ENCODE peak calls at places on chromosomes 5 and 9, in seven cellular contexts. B is lower lobe of right lung, J is body of pancreas, N is heart left ventricle, I is H9, A is endothelial cell of umbilical vein, H is A549. E is an unnamed sample. For H3K4me1, the result is how much of the 10 kb centered on the place peaks cover.

GRCh38 chr9:117782931-117783788 is 79.0 kb downstream of the TLR4 start:
- DNase-seq in B (peak), J (peak), N (peak), I (peak), A (peak), H (peak), E (peak)

GRCh38 chr5:150428106-150428876 is 15.6 kb upstream of the CD74 start:
- DNase-seq in B (no peak), J (peak), N (peak), I (no peak), A (peak), H (no peak), E (peak)

GRCh38 chr9:135334953-135335460 is 144.6 kb upstream of the PPP1R26 start:
- DNase-seq in B (peak), J (peak), N (peak), I (no peak), A (no peak), H (no peak), E (no peak)

GRCh38 chr5:95846554-95847260 is 24.2 kb upstream of the GLRX start:
- DNase-seq in B (no peak), J (peak), N (no peak), I (peak), A (peak), H (peak), E (no peak)

GRCh38 chr5:37722236-37723146 is 117.3 kb downstream of the GDNF start:
- DNase-seq in B (no peak), J (no peak), N (no peak), I (no peak), A (peak), H (peak), E (no peak)

GRCh38 chr5:60447488-60447920 is 252.5 kb downstream of the DEPDC1B start:
- DNase-seq in B (no peak), J (no peak), N (no peak), I (no peak), A (peak), H (no peak), E (no peak)

GRCh38 chr9:89137548-89138462 is 40.8 kb downstream of the SHC3 start:
- DNase-seq in B (no peak), J (peak), N (no peak), I (no peak), A (peak), H (peak), E (peak)

GRCh38 chr9:124498040-124498439 is 9.2 kb downstream of the NR5A1 start:
- DNase-seq in B (no peak), J (no peak), N (no peak), I (no peak), A (no peak), H (no peak), E (no peak)

GRCh38 chr5:67748165-67748690 is 467.3 kb upstream of the PIK3R1 start:
- DNase-seq in B (no peak), J (no peak), N (no peak), I (no peak), A (no peak), H (no peak), E (no peak)

GRCh38 chr5:39216621-39217020 is 2.7 kb downstream of the FYB1 start:
- DNase-seq in B (no peak), J (no peak), N (no peak), I (no peak), A (no peak), H (no peak), E (no peak)

GRCh38 chr5:131999991-132000490 is 11.4 kb downstream of the ACSL6 start:
- DNase-seq in B (peak), J (no peak), N (no peak), I (no peak), A (no peak), H (no peak), E (no peak)

GRCh38 chr5:161230222-161230621 is 316.3 kb downstream of the GABRB2 start:
- DNase-seq in B (no peak), J (peak), N (no peak), I (peak), A (no peak), H (no peak), E (no peak)

GRCh38 chr9:133629221-133630110 is 6.7 kb upstream of the DBH start:
- DNase-seq in B (no peak), J (no peak), N (no peak), I (no peak), A (no peak), H (no peak), E (no peak)

GRCh38 chr9:89477811-89478583 is 19.9 kb downstream of the SEMA4D start:
- DNase-seq in B (no peak), J (no peak), N (peak), I (no peak), A (peak), H (no peak), E (no peak)

GRCh38 chr9:126842977-126843799 is 17.3 kb upstream of the ZBTB34 start:
- DNase-seq in B (no peak), J (no peak), N (no peak), I (no peak), A (peak), H (no peak), E (no peak)

GRCh38 chr9:90344013-90344412 is 298.6 kb downstream of the DIRAS2 start:
- DNase-seq in B (no peak), J (no peak), N (no peak), I (no peak), A (no peak), H (no peak), E (no peak)

GRCh38 chr9:94869415-94869838 is 142.9 kb downstream of the AOPEP start:
- DNase-seq in B (no peak), J (no peak), N (no peak), I (no peak), A (peak), H (no peak), E (no peak)

GRCh38 chr5:132776077-132776931 is 735 bp downstream of the SEPTIN8 start:
- DNase-seq in B (no peak), J (peak), N (no peak), I (peak), A (peak), H (peak), E (no peak)

DNA sequence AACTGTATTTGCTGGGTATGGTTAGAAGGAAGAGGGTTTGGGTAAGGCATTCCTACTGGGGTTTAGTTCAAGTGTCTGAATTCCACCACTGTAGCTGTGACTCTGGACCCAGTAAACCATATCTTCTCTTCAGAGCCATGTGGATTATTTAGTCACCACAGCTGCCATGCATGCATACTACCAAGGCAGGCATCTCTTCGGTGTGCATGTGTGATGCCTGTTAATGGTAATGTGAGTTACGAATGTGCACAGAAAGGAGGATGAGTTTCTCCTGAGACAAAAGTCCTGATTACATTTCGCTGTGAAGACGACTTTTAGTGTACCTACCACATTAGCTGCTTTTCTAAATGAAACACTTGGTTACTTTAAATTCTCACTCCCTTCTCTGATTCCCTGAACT is 9.3 kb downstream of the PBX3 start:
- DNase-seq in B (no peak), J (no peak), N (no peak), I (no peak), A (no peak), H (no peak), E (no peak)
- H3K4me1 ChIP-seq in B (under half), J (under half), N (under half), I (under half), A (under half), H (under half), E (under half)

DNA sequence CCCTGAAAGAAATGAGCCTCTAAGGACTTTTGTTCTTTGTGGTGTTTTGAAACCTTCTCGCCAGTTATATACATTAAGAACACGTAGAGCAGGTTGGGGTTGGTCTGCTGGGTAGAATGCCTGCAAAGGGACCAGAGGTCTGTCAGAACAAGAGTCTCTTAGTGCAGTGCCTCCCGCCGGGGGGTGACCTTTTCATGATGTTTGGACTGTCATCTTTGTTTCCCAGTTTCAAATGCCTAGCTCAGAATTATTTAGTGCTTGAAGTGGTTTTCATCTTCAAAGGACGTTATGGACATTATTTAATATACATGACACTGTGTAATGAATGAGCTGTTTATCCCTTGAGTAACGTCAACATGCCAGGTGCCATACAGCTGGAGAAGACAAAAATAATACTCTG is 17.0 kb downstream of the TRIO start:
- DNase-seq in B (no peak), J (no peak), N (no peak), I (no peak), A (no peak), H (no peak), E (no peak)
- H3K4me1 ChIP-seq in B (under half), J (under half), N (under half), I (under half), A (under half), H (half or more), E (under half)

DNA sequence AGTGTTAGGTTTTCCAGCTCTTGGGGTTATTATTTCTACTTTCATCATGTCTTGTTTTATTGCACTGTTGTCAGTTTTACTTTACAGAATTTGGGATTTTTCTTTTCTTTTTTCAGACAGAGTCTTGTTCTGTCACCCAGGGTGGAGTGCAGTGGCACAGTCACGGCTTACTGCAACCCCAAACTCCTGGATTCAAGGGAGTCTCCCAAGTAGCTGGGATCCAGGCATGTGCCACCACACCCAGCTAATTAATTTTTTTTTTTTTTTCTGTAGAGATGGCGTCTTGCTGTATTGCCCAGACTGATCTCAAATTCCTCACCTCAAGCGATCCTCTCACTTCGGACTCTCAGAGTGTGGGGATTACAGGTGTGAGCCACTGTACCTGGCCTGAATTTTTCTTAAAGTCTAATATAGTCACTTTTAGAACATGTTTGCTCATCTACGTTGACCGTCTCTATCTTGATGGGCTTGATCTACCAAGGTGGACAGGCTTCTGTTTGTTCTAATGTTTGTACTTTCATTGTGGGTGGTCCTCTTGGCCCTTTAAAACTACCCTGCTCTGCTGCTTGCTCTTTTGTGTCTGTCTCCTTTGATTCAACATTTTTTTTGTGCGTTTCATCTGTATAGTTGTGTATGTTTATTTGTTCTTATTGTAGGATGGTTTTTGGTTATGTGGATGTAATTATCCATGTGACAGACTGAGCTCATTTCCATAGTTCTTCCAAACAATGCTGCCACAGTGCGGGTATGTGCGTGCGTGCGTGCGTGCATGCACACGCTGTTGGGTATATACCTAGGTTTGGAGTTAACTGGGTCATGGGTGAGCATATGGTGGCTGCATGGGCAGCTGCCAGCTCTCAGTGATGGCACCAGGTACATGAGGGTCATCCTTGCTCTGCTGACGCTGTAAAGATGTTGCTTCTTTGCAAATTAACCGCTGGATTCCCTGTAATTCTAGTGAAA is 18.1 kb downstream of the PRRC2B start:
- DNase-seq in B (no peak), J (no peak), N (no peak), I (no peak), A (no peak), H (no peak), E (no peak)
- H3K4me1 ChIP-seq in B (half or more), J (half or more), N (half or more), I (under half), A (under half), H (half or more), E (under half)

GRCh38 chr5:126464959-126465358 is 41.8 kb downstream of the GRAMD2B start:
- DNase-seq in B (peak), J (peak), N (no peak), I (no peak), A (no peak), H (no peak), E (no peak)

GRCh38 chr5:126462239-126463014 is 39.2 kb downstream of the GRAMD2B start:
- DNase-seq in B (no peak), J (no peak), N (no peak), I (no peak), A (no peak), H (no peak), E (no peak)

GRCh38 chr5:126461838-126462237 is 38.6 kb downstream of the GRAMD2B start:
- DNase-seq in B (no peak), J (no peak), N (no peak), I (no peak), A (no peak), H (no peak), E (no peak)

GRCh38 chr5:126460977-126461376 is 37.8 kb downstream of the GRAMD2B start:
- DNase-seq in B (no peak), J (no peak), N (no peak), I (no peak), A (no peak), H (no peak), E (no peak)

GRCh38 chr5:126464016-126464415 is 40.8 kb downstream of the GRAMD2B start:
- DNase-seq in B (no peak), J (no peak), N (no peak), I (no peak), A (no peak), H (no peak), E (no peak)
- H3K4me1 ChIP-seq in B (under half), J (under half), N (under half), I (under half), A (under half), H (under half), E (under half)

GRCh38 chr5:134845852-134846640 is at the start of gene C5orf24:
- DNase-seq in B (peak), J (peak), N (peak), I (peak), A (peak), H (peak), E (peak)
- H3K4me1 ChIP-seq in B (half or more), J (under half), N (under half), I (under half), A (under half), H (half or more), E (under half)

GRCh38 chr5:159102294-159102934 is 2.7 kb upstream of the EBF1 start:
- DNase-seq in B (no peak), J (no peak), N (no peak), I (no peak), A (no peak), H (no peak), E (no peak)
- H3K4me1 ChIP-seq in B (under half), J (under half), N (under half), I (under half), A (under half), H (under half), E (under half)